ENCODE peak calls at places on chromosomes 3 and 15, in eight cellular contexts. Q is AG04450, Y is GM12864, W is NT2/D1, O is small intestine, C is H7, A is fibroblast of lung, N is fibroblast of mammary gland. I is an unnamed sample.

GRCh38 chr15:22229971-22230815 is 149.9 kb downstream of the OR4M2 start:
- DNase-seq in W (no peak), N (no peak), A (no peak), Q (no peak), O (no peak), Y (no peak), C (no peak), I (no peak)

GRCh38 chr15:100879461-100880138 is at the start of gene ALDH1A3:
- DNase-seq in Q (peak; percentile 16), N (no peak), Y (no peak), A (peak; percentile 70), O (no peak), C (peak; percentile 90), W (no peak), I (no peak)

GRCh38 chr3:105731686-105732085 is 137.1 kb downstream of the CBLB start:
- DNase-seq in O (no peak), N (peak; percentile 37), W (no peak), C (no peak), Y (no peak), Q (no peak), A (no peak), I (no peak)

GRCh38 chr3:69082805-69083204 is 1.9 kb upstream of the ARL6IP5 start:
- DNase-seq in N (peak; percentile 81), A (peak; percentile 86), Q (no peak), Y (peak; percentile 83), W (no peak), C (no peak), O (no peak), I (no peak)

GRCh38 chr3:79368403-79368802 is 399.4 kb downstream of the ROBO1 start:
- DNase-seq in C (no peak), Q (no peak), O (no peak), A (peak; percentile 67), Y (no peak), N (no peak), W (no peak), I (no peak)

GRCh38 chr3:40586866-40587265 is 62.1 kb downstream of the ZNF621 start:
- DNase-seq in Q (no peak), A (no peak), W (no peak), Y (no peak), N (no peak), O (no peak), C (no peak), I (no peak)

GRCh38 chr15:47813985-47814384 is 96.7 kb downstream of the SEMA6D start:
- DNase-seq in O (no peak), Q (no peak), N (no peak), A (no peak), C (no peak), W (no peak), Y (peak; percentile 77), I (no peak)

GRCh38 chr3:69791111-69791510 is 51.8 kb downstream of the MITF start:
- DNase-seq in Q (no peak), C (no peak), W (no peak), N (peak; percentile 97), O (no peak), Y (no peak), A (peak; percentile 79), I (no peak)

GRCh38 chr15:80563372-80563997 is 131.6 kb upstream of the ABHD17C start:
- DNase-seq in O (no peak), C (no peak), W (no peak), Q (no peak), A (no peak), N (no peak), Y (no peak), I (no peak)

GRCh38 chr3:104437891-104438290 is 928.8 kb upstream of the ALCAM start:
- DNase-seq in N (peak; percentile 51), Y (no peak), O (no peak), C (no peak), A (peak; percentile 84), Q (no peak), W (peak; percentile 8), I (no peak)

GRCh38 chr3:148450819-148451218 is 246.9 kb upstream of the AGTR1 start:
- DNase-seq in Y (no peak), N (no peak), W (no peak), Q (no peak), O (no peak), A (no peak), C (no peak), I (no peak)

GRCh38 chr3:134013280-134013679 is 16.4 kb downstream of the SLCO2A1 start:
- DNase-seq in W (no peak), Y (no peak), O (no peak), A (no peak), Q (no peak), C (no peak), N (no peak), I (no peak)

GRCh38 chr15:65646486-65646885 is 24.7 kb downstream of the SLC24A1 start:
- DNase-seq in O (no peak), C (no peak), W (peak; percentile 23), Q (no peak), N (peak; percentile 20), A (peak; percentile 23), Y (no peak), I (no peak)

GRCh38 chr3:140236836-140237476 is 302.0 kb downstream of the CLSTN2 start:
- DNase-seq in N (peak; percentile 78), C (no peak), A (no peak), W (no peak), Y (no peak), O (no peak), Q (no peak), I (no peak)

GRCh38 chr3:12187448-12188327 is 29.0 kb upstream of the TIMP4 start:
- DNase-seq in Y (peak; percentile 59), O (peak; percentile 50), N (peak; percentile 75), W (no peak), Q (no peak), C (no peak), A (peak; percentile 73), I (peak; percentile 83)

GRCh38 chr15:48723964-48724363 is 78.5 kb upstream of the FBN1 start:
- DNase-seq in O (no peak), N (no peak), A (no peak), C (no peak), Q (no peak), W (no peak), Y (no peak), I (no peak)

GRCh38 chr15:66787472-66787871 is 85.4 kb downstream of the SMAD6 start:
- DNase-seq in Q (no peak), O (no peak), W (no peak), C (no peak), N (no peak), Y (no peak), A (no peak), I (no peak)

GRCh38 chr3:102238362-102238761 is 196.5 kb upstream of the ZPLD1 start:
- DNase-seq in Q (no peak), W (peak; percentile 5), A (no peak), Y (no peak), N (no peak), C (no peak), O (peak; percentile 9), I (no peak)

GRCh38 chr3:154428369-154429206 is 1.4 kb downstream of the GPR149 start:
- DNase-seq in O (no peak), N (no peak), A (no peak), C (peak; percentile 58), W (no peak), Q (no peak), Y (no peak), I (no peak)

GRCh38 chr15:40251455-40252140 is 12.7 kb downstream of the PAK6 start:
- DNase-seq in A (no peak), Y (no peak), O (no peak), C (peak; percentile 30), N (no peak), Q (no peak), W (no peak), I (no peak)

GRCh38 chr15:40252438-40253178 is 13.7 kb downstream of the PAK6 start:
- DNase-seq in N (no peak), Q (no peak), A (peak; percentile 19), W (no peak), Y (no peak), O (peak; percentile 56), C (peak; percentile 92), I (no peak)

GRCh38 chr15:40250771-40251454 is 12.1 kb downstream of the PAK6 start:
- DNase-seq in Q (no peak), A (no peak), N (no peak), O (no peak), C (peak; percentile 43), Y (no peak), W (no peak), I (no peak)

GRCh38 chr15:40253179-40253790 is 14.4 kb downstream of the PAK6 start:
- DNase-seq in O (no peak), N (no peak), Q (no peak), Y (no peak), A (no peak), C (no peak), W (no peak), I (no peak)

DNA sequence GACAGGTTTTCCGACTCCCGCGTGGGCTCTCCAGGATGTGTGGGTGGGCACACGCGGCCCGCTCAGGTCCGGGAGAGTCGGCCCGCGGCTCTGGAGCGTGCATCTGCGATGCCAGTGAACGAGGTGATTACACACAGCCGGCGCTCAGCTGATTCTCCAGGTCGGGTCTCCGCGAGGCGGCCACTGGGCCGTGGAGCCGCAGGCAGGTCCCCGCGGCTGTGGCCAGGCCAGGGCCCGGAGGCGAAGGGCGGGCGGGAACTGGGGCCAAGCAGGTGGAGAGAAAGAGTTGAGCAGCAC is 13.2 kb downstream of the PAK6 start:
- DNase-seq in Y (no peak), W (no peak), N (no peak), C (no peak), O (no peak), A (no peak), Q (no peak), I (no peak)
- H3K4me3 ChIP-seq in Y (no peak overlapping the region), W (peak overlapping the region; percentile 49), N (no peak overlapping the region), C (peak overlapping the region; percentile 58), O (no peak overlapping the region), A (no peak overlapping the region), Q (no peak overlapping the region), I (no peak overlapping the region)

GRCh38 chr3:19347701-19348100 is 199.4 kb downstream of the KCNH8 start:
- DNase-seq in Q (no peak), N (no peak), A (no peak), Y (no peak), W (no peak), O (no peak), C (no peak), I (no peak)

GRCh38 chr3:19346734-19347133 is 198.4 kb downstream of the KCNH8 start:
- DNase-seq in Q (no peak), C (no peak), N (no peak), O (no peak), Y (no peak), A (no peak), W (no peak), I (no peak)

GRCh38 chr3:19342428-19342827 is 194.1 kb downstream of the KCNH8 start:
- DNase-seq in N (no peak), Q (no peak), A (no peak), C (no peak), Y (no peak), W (no peak), O (no peak), I (no peak)
- H3K4me3 ChIP-seq in N (no peak overlapping the region), Q (no peak overlapping the region), A (no peak overlapping the region), C (no peak overlapping the region), Y (no peak overlapping the region), W (no peak overlapping the region), O (no peak overlapping the region), I (no peak overlapping the region)

GRCh38 chr3:187139895-187140253 is 578 bp upstream of the RPL39L start:
- DNase-seq in A (no peak), N (no peak), W (no peak), Q (no peak), O (no peak), C (no peak), Y (no peak), I (no peak)
- H3K4me3 ChIP-seq in A (peak overlapping the region; percentile 73), N (peak overlapping the region; percentile 70), W (peak overlapping the region; percentile 71), Q (peak overlapping the region; percentile 79), O (no peak overlapping the region), C (no peak overlapping the region), Y (peak overlapping the region; percentile 48), I (no peak overlapping the region)

GRCh38 chr3:129230311-129231019 is 18.9 kb upstream of the COPG1 start:
- DNase-seq in O (peak; percentile 73), W (no peak), N (peak; percentile 96), Q (no peak), Y (no peak), C (no peak), A (peak; percentile 85), I (peak; percentile 94)
- H3K4me3 ChIP-seq in O (no peak overlapping the region), W (no peak overlapping the region), N (no peak overlapping the region), Q (no peak overlapping the region), Y (no peak overlapping the region), C (no peak overlapping the region), A (no peak overlapping the region), I (no peak overlapping the region)

I was measured in HL-60.